ENCODE peak calls at places on chromosomes 1 and 21, in eight cellular contexts. M is MM.1S, U is stomach, C is upper lobe of right lung, H is mesenchymal stem cell, B is left ventricle myocardium inferior, F is epithelial cell of prostate, W is tibial artery. V is an unnamed sample.

GRCh38 chr1:245997471-245998258 is 509.4 kb downstream of the SMYD3 start:
- DNase-seq in U (peak), H (no peak), W (no peak), F (peak), B (peak), C (no peak), M (no peak), V (no peak)

GRCh38 chr1:119160851-119161250 is 20.4 kb upstream of the WARS2 start:
- DNase-seq in F (no peak), W (no peak), M (no peak), C (no peak), H (peak), U (no peak), B (no peak), V (no peak)

GRCh38 chr21:16993416-16994044 is 519.3 kb upstream of the CXADR start:
- DNase-seq in W (no peak), F (no peak), B (no peak), U (no peak), M (no peak), C (no peak), H (no peak), V (no peak)

GRCh38 chr21:34192646-34193285 is 119.4 kb downstream of the MRPS6 start:
- DNase-seq in M (peak), C (no peak), W (no peak), B (no peak), F (no peak), U (no peak), H (no peak), V (no peak)

GRCh38 chr1:113140588-113141446 is 67.8 kb downstream of the LRIG2 start:
- DNase-seq in M (peak), C (peak), U (peak), H (peak), B (peak), F (no peak), W (peak), V (peak)

GRCh38 chr1:14366361-14367018 is 232.0 kb upstream of the KAZN start:
- DNase-seq in M (no peak), C (no peak), W (no peak), F (no peak), H (no peak), B (peak), U (no peak), V (peak)

GRCh38 chr1:117009132-117009531 is 7.6 kb downstream of the CD101 start:
- DNase-seq in U (no peak), C (no peak), F (no peak), H (no peak), W (no peak), M (peak), B (no peak), V (no peak)

GRCh38 chr1:8170059-8170835 is 144.1 kb upstream of the ERRFI1 start:
- DNase-seq in W (no peak), H (no peak), M (no peak), F (no peak), B (no peak), C (peak), U (no peak), V (peak)

GRCh38 chr1:168485048-168485447 is 58.7 kb downstream of the XCL2 start:
- DNase-seq in C (no peak), H (no peak), U (no peak), W (no peak), F (no peak), M (no peak), B (no peak), V (no peak)

GRCh38 chr1:72777918-72778317 is 495.6 kb upstream of the NEGR1 start:
- DNase-seq in M (no peak), W (no peak), F (no peak), U (no peak), C (no peak), B (no peak), H (no peak), V (no peak)

GRCh38 chr1:87074001-87074795 is 159.8 kb downstream of the HS2ST1 start:
- DNase-seq in C (no peak), H (no peak), U (no peak), F (no peak), B (no peak), W (no peak), M (no peak), V (no peak)

GRCh38 chr21:28253378-28253777 is 739.3 kb downstream of the LTN1 start:
- DNase-seq in B (no peak), F (peak), U (no peak), C (no peak), H (peak), W (no peak), M (no peak), V (no peak)

GRCh38 chr1:193355179-193355578 is 168.8 kb upstream of the B3GALT2 start:
- DNase-seq in W (no peak), U (no peak), F (peak), B (no peak), M (no peak), C (no peak), H (peak), V (peak)

GRCh38 chr1:195867638-195868037 is 740.6 kb downstream of the KCNT2 start:
- DNase-seq in F (no peak), B (no peak), C (no peak), U (no peak), H (no peak), W (no peak), M (no peak), V (no peak)

GRCh38 chr1:62144238-62144831 is 50.3 kb upstream of the L1TD1 start:
- DNase-seq in F (no peak), C (no peak), W (peak), B (no peak), U (no peak), H (peak), M (peak), V (peak)

GRCh38 chr1:151923422-151923821 is 14.1 kb upstream of the THEM4 start:
- DNase-seq in C (no peak), W (no peak), U (no peak), B (no peak), H (no peak), F (no peak), M (no peak), V (no peak)
- H3K27ac ChIP-seq in C (no peak), W (no peak), U (no peak), B (no peak), H (no peak), F (no peak), M (no peak), V (no peak)

GRCh38 chr1:12410351-12410750 is 180.5 kb downstream of the VPS13D start:
- DNase-seq in F (no peak), M (no peak), C (no peak), W (no peak), B (no peak), U (no peak), H (no peak), V (no peak)
- H3K27ac ChIP-seq in F (no peak), M (no peak), C (no peak), W (peak), B (peak), U (no peak), H (no peak), V (peak)

GRCh38 chr1:190129367-190129766 is 348.3 kb downstream of the BRINP3 start:
- DNase-seq in C (no peak), U (no peak), F (no peak), B (no peak), W (no peak), M (no peak), H (no peak), V (no peak)
- H3K27ac ChIP-seq in C (no peak), U (no peak), F (no peak), B (no peak), W (no peak), M (no peak), H (no peak), V (no peak)

DNA sequence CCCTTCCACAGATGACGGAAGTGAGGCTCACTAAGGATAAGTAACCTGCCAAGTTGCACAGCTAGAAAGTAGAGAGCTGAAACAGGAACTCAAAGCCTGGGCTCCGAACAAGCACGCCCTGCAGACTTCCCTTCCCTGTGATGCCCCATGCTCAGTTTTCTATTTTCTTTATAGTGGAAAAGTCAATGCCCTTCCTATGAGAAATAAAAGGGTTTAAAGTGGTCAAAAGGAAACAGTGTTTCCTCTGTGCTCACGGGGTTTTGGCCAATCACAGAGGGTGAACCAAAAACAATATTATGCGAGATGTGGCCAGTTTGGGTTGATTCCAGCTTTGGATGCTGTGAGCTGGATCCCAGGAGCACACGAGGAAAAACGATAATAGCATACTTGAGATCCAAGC is 44.5 kb downstream of the DDR2 start:
- DNase-seq in W (no peak), B (no peak), C (no peak), M (no peak), U (no peak), H (no peak), F (no peak), V (no peak)
- H3K27ac ChIP-seq in W (peak), B (peak), C (no peak), M (no peak), U (no peak), H (peak), F (no peak), V (no peak)

DNA sequence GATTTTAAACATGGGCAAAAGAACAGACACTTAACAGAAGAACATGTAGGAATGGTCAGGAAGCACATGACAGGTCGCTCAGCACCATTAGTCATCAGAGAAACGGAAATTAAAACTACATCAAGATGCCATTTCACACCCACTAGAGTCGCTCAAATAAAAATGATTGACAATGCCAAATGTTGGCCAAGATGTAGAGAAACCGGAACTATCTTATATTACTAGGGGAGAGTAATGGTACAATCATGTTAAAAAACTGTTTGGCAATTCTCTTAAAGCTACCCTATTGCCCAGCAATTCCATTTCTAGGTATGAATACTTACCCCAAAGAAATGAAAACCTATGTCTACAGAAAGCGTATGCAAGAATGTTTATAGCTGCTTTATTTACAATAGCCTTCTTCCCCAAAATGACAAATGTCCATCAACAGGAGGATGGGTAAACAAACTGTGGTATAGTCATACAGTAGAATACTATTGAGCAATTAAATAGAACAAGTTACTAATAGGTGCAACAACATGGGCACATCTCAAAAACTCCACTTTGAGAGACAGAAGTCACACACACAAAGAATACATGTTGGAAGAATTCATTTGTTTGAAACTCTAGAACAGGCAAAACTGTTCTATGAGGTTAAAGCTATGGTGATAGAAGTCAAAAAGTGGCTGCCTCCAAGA is 92.8 kb downstream of the ETS2 start:
- DNase-seq in B (no peak), F (no peak), U (no peak), W (no peak), C (no peak), M (no peak), H (no peak), V (no peak)
- H3K27ac ChIP-seq in B (no peak), F (peak), U (no peak), W (no peak), C (no peak), M (no peak), H (no peak), V (no peak)

V was measured in hepatocyte.